ENCODE peak calls at places on chromosomes 5 and 9, in nine cellular contexts. V, J, M, N, E, I, D, L and W are unnamed samples.

GRCh38 chr5:141874262-141874964 is 3.8 kb downstream of the PCDH1 start:
- DNase-seq in V (no peak), D (no peak), M (peak; percentile 12), L (no peak), E (no peak), I (no peak), J (no peak), N (no peak), W (no peak)

GRCh38 chr9:137406876-137407589 is 15.9 kb downstream of the EXD3 start:
- DNase-seq in N (peak; percentile 46), J (no peak), I (no peak), V (peak; percentile 70), M (peak; percentile 73), L (peak; percentile 87), D (no peak), E (peak; percentile 95), W (peak; percentile 24)

GRCh38 chr5:12245429-12245828 is 341.2 kb upstream of the CTNND2 start:
- DNase-seq in M (no peak), E (no peak), N (no peak), I (no peak), V (no peak), L (no peak), J (no peak), D (no peak), W (peak; percentile 75)

GRCh38 chr5:94335936-94336335 is 282.5 kb downstream of the KIAA0825 start:
- DNase-seq in V (no peak), E (no peak), D (no peak), L (no peak), I (no peak), N (no peak), J (no peak), M (no peak), W (no peak)

GRCh38 chr5:173735171-173735570 is 118.7 kb upstream of the BOD1 start:
- DNase-seq in V (no peak), L (no peak), D (no peak), M (no peak), I (no peak), E (peak; percentile 70), N (no peak), J (no peak), W (no peak)

GRCh38 chr9:110160163-110160562 is 47.8 kb downstream of the C9orf152 start:
- DNase-seq in N (peak; percentile 54), D (no peak), I (no peak), V (no peak), L (no peak), E (no peak), M (no peak), J (no peak), W (no peak)

GRCh38 chr5:110909950-110910349 is 161.6 kb upstream of the TSLP start:
- DNase-seq in V (no peak), N (no peak), J (peak; percentile 38), I (no peak), M (no peak), L (no peak), E (no peak), D (no peak), W (peak; percentile 82)

GRCh38 chr9:75623462-75623861 is 267.0 kb upstream of the PCSK5 start:
- DNase-seq in N (no peak), L (no peak), V (no peak), M (no peak), I (no peak), D (no peak), J (no peak), E (no peak), W (no peak)

GRCh38 chr5:10335711-10336470 is 17.6 kb upstream of the MARCHF6 start:
- DNase-seq in L (no peak), V (no peak), I (no peak), N (no peak), M (no peak), E (no peak), D (no peak), J (no peak), W (no peak)

GRCh38 chr9:81729141-81729540 is 39.8 kb upstream of the TLE1 start:
- DNase-seq in E (no peak), M (no peak), J (no peak), L (no peak), N (no peak), I (no peak), V (no peak), D (no peak), W (no peak)

GRCh38 chr5:178590141-178590923 is at the start of gene COL23A1:
- DNase-seq in D (no peak), M (peak; percentile 30), V (peak; percentile 47), E (peak; percentile 84), J (no peak), I (peak; percentile 34), L (peak; percentile 70), N (peak; percentile 46), W (no peak)

GRCh38 chr5:40775846-40776657 is 20.3 kb upstream of the TTC33 start:
- DNase-seq in I (no peak), J (no peak), E (no peak), M (no peak), N (no peak), D (no peak), V (no peak), L (no peak), W (peak; percentile 41)

GRCh38 chr5:31962321-31962720 is 211.8 kb downstream of the GOLPH3 start:
- DNase-seq in V (no peak), L (no peak), E (no peak), I (no peak), N (no peak), D (no peak), M (no peak), J (no peak), W (no peak)

GRCh38 chr9:72351538-72352453 is 13.2 kb downstream of the ZFAND5 start:
- DNase-seq in J (no peak), I (no peak), D (no peak), V (no peak), M (no peak), E (no peak), N (peak; percentile 85), L (no peak), W (peak; percentile 85)